ENCODE peak calls at places on chromosomes 2 and 18, in seven cellular contexts. P is H1, U is neuronal stem cell, D is H9, T is mesendoderm, H is mesenchymal stem cell, B is trophoblast cell. C is an unnamed sample.

GRCh38 chr2:218281449-218281848 is 10.9 kb downstream of the TMBIM1 start:
- DNase-seq in T (no peak), B (peak; percentile 78), H (no peak), D (no peak), P (no peak), U (no peak), C (no peak)

GRCh38 chr2:162261032-162261945 is 18.0 kb upstream of the FAP start:
- DNase-seq in P (no peak), B (peak; percentile 42), U (no peak), D (no peak), T (no peak), H (peak; percentile 41), C (peak; percentile 80)

GRCh38 chr2:71934595-71935263 is 212.9 kb downstream of the CYP26B1 start:
- DNase-seq in D (no peak), B (peak; percentile 71), T (peak; percentile 26), U (no peak), P (peak; percentile 26), H (no peak), C (no peak)

GRCh38 chr2:55837073-55837472 is 86.5 kb downstream of the EFEMP1 start:
- DNase-seq in B (no peak), D (peak; percentile 81), U (no peak), P (peak; percentile 63), H (no peak), T (peak; percentile 57), C (no peak)

GRCh38 chr2:50995610-50996009 is 36.3 kb downstream of the NRXN1 start:
- DNase-seq in P (no peak), D (no peak), H (peak; percentile 56), T (no peak), B (no peak), U (no peak), C (peak; percentile 80)

GRCh38 chr2:24360050-24360962 is at the start of gene ITSN2:
- DNase-seq in H (peak; percentile 76), U (peak; percentile 67), T (peak; percentile 86), P (peak; percentile 89), B (peak; percentile 77), D (peak; percentile 82), C (peak; percentile 49)

GRCh38 chr2:159551811-159552210 is 64.5 kb downstream of the BAZ2B start:
- DNase-seq in P (no peak), B (no peak), U (no peak), D (no peak), T (no peak), H (no peak), C (peak; percentile 50)

GRCh38 chr2:27152102-27152795 is 3.4 kb downstream of the TCF23 start:
- DNase-seq in B (no peak), T (peak; percentile 57), P (no peak), H (no peak), D (peak; percentile 65), U (no peak), C (no peak)

GRCh38 chr2:177118636-177119035 is 94.0 kb upstream of the HNRNPA3 start:
- DNase-seq in P (no peak), H (no peak), D (peak; percentile 76), U (no peak), T (peak; percentile 69), B (no peak), C (no peak)

GRCh38 chr2:160510617-160511016 is 17.0 kb upstream of the RBMS1 start:
- DNase-seq in H (peak; percentile 57), T (peak; percentile 54), B (peak; percentile 83), U (no peak), P (no peak), D (no peak), C (no peak)

GRCh38 chr2:39094717-39095363 is 26.0 kb downstream of the SOS1 start:
- DNase-seq in T (no peak), D (no peak), U (no peak), B (no peak), H (peak; percentile 84), P (no peak), C (peak; percentile 87)

GRCh38 chr18:23240609-23240930 is 105.3 kb downstream of the CABLES1 start:
- DNase-seq in U (no peak), P (no peak), D (no peak), B (no peak), T (no peak), H (no peak), C (no peak)

GRCh38 chr2:38077431-38077769 is 1.4 kb upstream of the CYP1B1 start:
- DNase-seq in T (no peak), U (no peak), P (no peak), H (no peak), D (no peak), B (no peak), C (no peak)

GRCh38 chr2:169715379-169716228 is 18.0 kb upstream of the KLHL23 start:
- DNase-seq in D (no peak), B (no peak), H (no peak), U (no peak), P (no peak), T (no peak), C (peak; percentile 41)

GRCh38 chr2:109434351-109434750 is 179.4 kb downstream of the SEPTIN10 start:
- DNase-seq in T (no peak), B (peak; percentile 49), P (no peak), H (no peak), D (no peak), U (no peak), C (no peak)

GRCh38 chr2:54672587-54673456 is 50.6 kb upstream of the EML6 start:
- DNase-seq in B (peak; percentile 75), D (no peak), P (peak; percentile 28), T (no peak), H (no peak), U (no peak), C (no peak)

GRCh38 chr2:228103379-228103778 is 78.1 kb downstream of the SPHKAP start:
- DNase-seq in B (no peak), U (no peak), T (no peak), D (no peak), P (no peak), H (no peak), C (no peak)
- H2BK5ac ChIP-seq in B (no peak overlapping the region), U (no peak overlapping the region), T (no peak overlapping the region), D (no peak overlapping the region), P (no peak overlapping the region), H (no peak overlapping the region), C (no peak overlapping the region)

GRCh38 chr2:64889803-64890202 is 99.4 kb upstream of the SLC1A4 start:
- DNase-seq in D (no peak), P (peak; percentile 6), H (no peak), U (no peak), B (no peak), T (no peak), C (no peak)

GRCh38 chr2:64888591-64889309 is 100.4 kb upstream of the SLC1A4 start:
- DNase-seq in H (peak; percentile 61), T (peak; percentile 90), D (peak; percentile 72), U (no peak), P (peak; percentile 70), B (peak; percentile 94), C (peak; percentile 55)

GRCh38 chr2:64887565-64887964 is 101.6 kb upstream of the SLC1A4 start:
- DNase-seq in T (no peak), H (no peak), B (no peak), D (no peak), U (no peak), P (peak; percentile 27), C (no peak)
- H2BK120ac ChIP-seq in T (no peak overlapping the region), H (no peak overlapping the region), B (no peak overlapping the region), D (no peak overlapping the region), U (no peak overlapping the region), P (no peak overlapping the region), C (no peak overlapping the region)

GRCh38 chr2:9423922-9424272 is 443 bp downstream of the CPSF3 start:
- DNase-seq in D (no peak), B (peak; percentile 19), T (no peak), P (no peak), U (no peak), H (peak; percentile 63), C (peak; percentile 34)
- H2BK5ac ChIP-seq in D (peak overlapping the region; percentile 60), B (peak overlapping the region; percentile 5), T (peak overlapping the region; percentile 15), P (peak overlapping the region; percentile 97), U (peak overlapping the region; percentile 43), H (no peak overlapping the region), C (peak overlapping the region; percentile 87)

GRCh38 chr2:58065248-58065647 is 18.6 kb downstream of the VRK2 start:
- DNase-seq in T (no peak), U (no peak), P (no peak), D (no peak), B (no peak), H (no peak), C (no peak)
- H2BK120ac ChIP-seq in T (no peak overlapping the region), U (no peak overlapping the region), P (no peak overlapping the region), D (no peak overlapping the region), B (no peak overlapping the region), H (no peak overlapping the region), C (no peak overlapping the region)

GRCh38 chr2:114118088-114118487 is 228.2 kb downstream of the ACTR3 start:
- DNase-seq in P (no peak), U (no peak), H (no peak), T (no peak), B (no peak), D (no peak), C (no peak)
- H2BK5ac ChIP-seq in P (no peak overlapping the region), U (no peak overlapping the region), H (no peak overlapping the region), T (no peak overlapping the region), B (no peak overlapping the region), D (no peak overlapping the region), C (no peak overlapping the region)

DNA sequence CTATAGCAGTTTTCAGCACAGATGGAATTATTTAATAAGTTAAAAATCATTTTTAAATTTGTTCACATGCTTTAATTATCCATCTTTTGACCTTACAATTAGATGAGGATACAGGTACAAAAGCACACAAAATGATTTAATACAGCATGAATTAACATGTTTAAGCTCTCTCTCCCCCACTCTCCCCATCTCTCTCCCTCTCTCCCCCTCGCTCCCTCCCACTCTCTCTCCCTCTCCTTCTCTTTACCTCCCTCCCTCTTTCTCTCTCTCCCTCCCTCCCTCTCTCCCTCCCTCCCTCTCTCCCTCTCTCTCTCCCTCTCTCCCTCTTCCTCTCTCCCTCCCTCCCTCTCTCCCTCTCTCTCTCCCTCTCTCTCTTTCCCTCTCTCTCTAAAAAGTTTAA is 7.6 kb downstream of the NBAS start:
- DNase-seq in B (no peak), D (no peak), U (no peak), P (no peak), H (no peak), T (no peak), C (no peak)
- H2BK120ac ChIP-seq in B (no peak overlapping the region), D (no peak overlapping the region), U (no peak overlapping the region), P (no peak overlapping the region), H (no peak overlapping the region), T (no peak overlapping the region), C (no peak overlapping the region)

DNA sequence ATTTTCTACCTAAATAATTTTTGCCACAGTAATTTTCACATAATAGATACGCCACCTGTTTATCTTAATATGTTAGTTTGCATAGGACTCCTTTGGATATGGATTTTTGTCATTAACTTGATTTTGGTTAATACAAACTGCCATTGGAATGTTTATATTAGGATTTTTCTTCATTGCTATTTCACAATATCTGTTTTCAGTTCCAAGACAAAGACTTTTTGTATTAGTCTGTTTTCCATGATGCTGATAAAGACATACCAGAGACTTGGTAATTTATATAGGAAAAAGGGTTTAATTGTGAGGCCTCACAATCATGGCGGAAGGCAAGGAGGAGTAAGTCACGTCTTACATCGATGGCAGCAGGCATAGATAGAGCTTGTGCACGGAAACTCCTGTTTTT is 503.1 kb upstream of the TMEFF2 start:
- DNase-seq in H (no peak), U (no peak), P (no peak), D (no peak), T (no peak), B (no peak), C (no peak)
- H2BK5ac ChIP-seq in H (no peak overlapping the region), U (no peak overlapping the region), P (no peak overlapping the region), D (no peak overlapping the region), T (no peak overlapping the region), B (no peak overlapping the region), C (no peak overlapping the region)

DNA sequence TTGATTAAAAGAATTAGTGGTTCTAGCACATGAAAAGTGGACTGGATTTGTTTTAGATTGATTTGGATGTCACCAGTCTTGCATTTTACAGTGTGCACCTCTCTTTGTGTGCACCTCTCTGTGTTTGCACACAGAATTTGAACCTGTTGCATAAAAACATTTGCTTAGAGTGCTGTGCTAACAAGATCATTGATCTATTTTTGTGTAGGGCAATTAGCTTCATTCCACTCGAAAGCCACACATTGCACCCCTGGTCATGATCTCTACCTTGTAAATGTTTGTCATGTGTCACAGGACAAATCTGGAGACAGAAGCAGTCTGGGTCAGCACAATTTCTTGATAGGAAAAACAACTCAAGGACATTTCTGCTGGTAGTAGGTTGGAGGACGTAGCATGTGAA is 258.7 kb upstream of the LINC00305 start:
- DNase-seq in D (no peak), B (no peak), U (no peak), P (no peak), T (no peak), H (no peak), C (no peak)
- H2BK120ac ChIP-seq in D (no peak overlapping the region), B (no peak overlapping the region), U (no peak overlapping the region), P (no peak overlapping the region), T (no peak overlapping the region), H (no peak overlapping the region), C (no peak overlapping the region)